ENCODE peak calls at places on chromosomes 13 and 19, in nine cellular contexts. P, O, X, R, K, M, E, B and S are unnamed samples.

GRCh38 chr19:51333836-51334460 is 8.0 kb downstream of the VSIG10L start:
- DNase-seq in O (peak; percentile 65), P (no peak), K (no peak), R (peak; percentile 58), X (no peak), E (peak; percentile 27), B (no peak), M (no peak), S (no peak)

GRCh38 chr13:46575843-46576242 is 22.9 kb downstream of the LRCH1 start:
- DNase-seq in E (no peak), X (no peak), P (no peak), M (no peak), O (no peak), K (no peak), R (no peak), B (no peak), S (no peak)

GRCh38 chr13:50891206-50891605 is 18.4 kb upstream of the RNASEH2B start:
- DNase-seq in E (no peak), K (no peak), P (no peak), O (no peak), X (no peak), B (no peak), M (no peak), R (no peak), S (no peak)

GRCh38 chr13:91031508-91031907 is 316.0 kb upstream of the MIR17HG start:
- DNase-seq in O (peak; percentile 44), E (no peak), X (no peak), P (no peak), R (no peak), B (no peak), K (no peak), M (no peak), S (no peak)

GRCh38 chr13:29459818-29460335 is 135.6 kb downstream of the SLC7A1 start:
- DNase-seq in K (no peak), X (no peak), P (no peak), R (no peak), M (no peak), B (no peak), O (no peak), E (no peak), S (no peak)

GRCh38 chr19:29543381-29543780 is 17.6 kb downstream of the VSTM2B start:
- DNase-seq in P (peak; percentile 2), R (no peak), M (no peak), O (no peak), E (no peak), X (no peak), K (no peak), B (no peak), S (peak; percentile 16)

GRCh38 chr19:10646781-10647180 is 7.4 kb upstream of the ILF3 start:
- DNase-seq in R (no peak), E (no peak), X (no peak), M (no peak), P (no peak), O (no peak), B (no peak), K (no peak), S (no peak)

GRCh38 chr13:33764716-33765115 is 53.2 kb upstream of the RFC3 start:
- DNase-seq in E (no peak), X (no peak), M (no peak), O (no peak), B (no peak), R (no peak), P (no peak), K (no peak), S (no peak)

GRCh38 chr13:22210134-22210930 is 539.5 kb downstream of the FGF9 start:
- DNase-seq in E (no peak), R (no peak), K (no peak), P (no peak), X (no peak), O (peak; percentile 48), M (no peak), B (peak; percentile 52), S (no peak)

GRCh38 chr13:113848020-113848419 is 15.9 kb downstream of the GAS6 start:
- DNase-seq in E (no peak), M (no peak), B (no peak), O (no peak), P (peak; percentile 39), R (no peak), K (no peak), X (no peak), S (peak; percentile 55)

GRCh38 chr13:106100261-106100919 is 435.1 kb downstream of the EFNB2 start:
- DNase-seq in B (no peak), X (no peak), E (peak; percentile 46), R (no peak), O (peak; percentile 86), K (peak; percentile 85), M (no peak), P (no peak), S (no peak)

GRCh38 chr13:45198041-45198440 is 2.8 kb downstream of the KCTD4 start:
- DNase-seq in X (no peak), R (no peak), O (no peak), B (no peak), P (no peak), E (no peak), M (no peak), K (no peak), S (no peak)

GRCh38 chr19:31444931-31445330 is 95.7 kb upstream of the TSHZ3 start:
- DNase-seq in R (no peak), X (no peak), O (no peak), M (no peak), B (no peak), P (no peak), E (no peak), K (no peak), S (no peak)

GRCh38 chr13:33940898-33941297 is 122.9 kb downstream of the RFC3 start:
- DNase-seq in E (no peak), M (no peak), B (no peak), P (no peak), R (no peak), K (no peak), O (peak; percentile 37), X (peak; percentile 8), S (no peak)

GRCh38 chr19:58361900-58362271 is 665 bp downstream of the ZNF497 start:
- DNase-seq in K (no peak), B (peak; percentile 89), P (peak; percentile 61), E (peak; percentile 46), X (no peak), R (peak; percentile 83), M (peak; percentile 49), O (peak; percentile 64), S (no peak)

GRCh38 chr19:4980838-4981680 is 12.1 kb downstream of the KDM4B start:
- DNase-seq in B (peak; percentile 68), R (peak; percentile 75), X (no peak), P (no peak), O (peak; percentile 72), E (no peak), K (no peak), M (no peak), S (no peak)
- H3K4me1 ChIP-seq in B (peaks cover 64% of the 10 kb centered on the region), R (peaks cover 42% of the 10 kb centered on the region), X (peaks cover 10% of the 10 kb centered on the region), P (peaks cover 13% of the 10 kb centered on the region), O (no peaks in the 10 kb centered on the region), E (peaks cover 29% of the 10 kb centered on the region), K (peaks cover 2% of the 10 kb centered on the region), M (peaks cover 15% of the 10 kb centered on the region), S (peaks cover 57% of the 10 kb centered on the region)

GRCh38 chr19:3604987-3605343 is 1.7 kb downstream of the TBXA2R start:
- DNase-seq in E (no peak), O (no peak), P (no peak), R (no peak), K (no peak), B (no peak), X (no peak), M (no peak), S (no peak)

GRCh38 chr19:3606690-3607289 is at the start of gene TBXA2R:
- DNase-seq in E (peak; percentile 19), K (no peak), R (peak; percentile 96), B (peak; percentile 97), X (peak; percentile 69), P (no peak), O (peak; percentile 63), M (no peak), S (peak; percentile 84)

GRCh38 chr19:3606174-3606689 is 443 bp downstream of the TBXA2R start:
- DNase-seq in P (peak; percentile 76), E (peak; percentile 10), O (peak; percentile 65), K (no peak), R (peak; percentile 78), X (no peak), B (peak; percentile 88), M (no peak), S (peak; percentile 72)

GRCh38 chr19:3605361-3605760 is 1.3 kb downstream of the TBXA2R start:
- DNase-seq in E (no peak), X (no peak), M (no peak), O (no peak), R (no peak), P (no peak), B (no peak), K (no peak), S (no peak)

GRCh38 chr19:3605770-3606169 is 905 bp downstream of the TBXA2R start:
- DNase-seq in M (no peak), K (no peak), X (no peak), P (no peak), B (no peak), E (no peak), O (no peak), R (no peak), S (no peak)
- TF ChIP-seq POLR2AphosphoS5 in M (no peak), K (no peak), X (no peak), P (no peak), B (no peak), E (no peak), O (no peak), R (no peak), S (no peak)

DNA sequence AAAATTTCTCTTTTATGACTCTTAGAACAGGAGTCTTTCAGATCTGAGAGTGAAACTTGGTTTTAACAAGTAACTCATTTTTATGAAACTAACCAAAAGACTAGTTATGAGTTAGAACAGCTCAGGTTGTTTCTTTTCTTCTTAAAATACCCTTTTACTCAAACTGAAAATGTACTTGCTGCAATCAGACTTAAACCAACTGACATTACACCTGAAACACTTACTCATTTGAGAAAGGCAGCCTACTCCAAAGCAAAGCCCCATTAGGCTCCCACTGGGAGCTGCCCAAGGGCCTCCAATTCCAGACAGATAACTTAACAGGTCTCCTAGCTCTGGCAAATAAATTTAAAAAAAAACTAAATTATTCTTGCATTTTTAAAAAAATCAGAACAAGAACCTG is 3.6 kb downstream of the FOXO1 start:
- DNase-seq in E (no peak), M (no peak), O (peak; percentile 58), B (no peak), R (no peak), X (peak; percentile 45), K (no peak), P (no peak), S (no peak)
- H3K4me3 ChIP-seq in E (no peak overlapping the region), M (peak overlapping the region; percentile 96), O (peak overlapping the region; percentile 86), B (no peak overlapping the region), R (no peak overlapping the region), X (peak overlapping the region; percentile 86), K (peak overlapping the region; percentile 3), P (peak overlapping the region; percentile 99), S (peak overlapping the region; percentile 100)

DNA sequence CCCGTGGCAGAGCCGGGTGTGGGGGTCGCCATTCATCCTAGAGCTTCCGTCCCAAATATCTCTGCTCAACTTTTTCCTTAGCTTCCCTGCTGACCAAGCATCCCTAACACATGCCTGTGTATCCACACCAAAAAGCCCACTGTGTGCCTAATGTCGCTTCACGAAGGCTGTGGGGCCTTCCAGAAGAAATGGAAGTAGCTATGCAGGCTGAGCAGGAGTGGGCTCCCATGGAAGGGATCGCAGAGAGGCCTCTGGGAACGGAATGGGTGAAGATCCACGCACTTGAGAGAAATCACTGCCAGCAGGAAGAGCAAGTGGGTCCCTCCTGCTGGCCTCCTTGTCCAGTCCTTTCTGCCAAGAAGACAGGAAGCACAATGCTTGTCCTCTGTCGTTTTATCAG is 136.0 kb downstream of the SOX1 start:
- DNase-seq in X (no peak), B (no peak), E (no peak), O (no peak), R (no peak), P (no peak), K (no peak), M (no peak), S (no peak)
- H3K4me1 ChIP-seq in X (no peaks in the 10 kb centered on the region), B (peaks cover 4% of the 10 kb centered on the region), E (no peaks in the 10 kb centered on the region), O (peaks cover 16% of the 10 kb centered on the region), R (no peaks in the 10 kb centered on the region), P (no peaks in the 10 kb centered on the region), K (peaks cover 6% of the 10 kb centered on the region), M (no peaks in the 10 kb centered on the region), S (peaks cover 3% of the 10 kb centered on the region)